ENCODE peak calls at places on chromosomes 6 and 20, in eight cellular contexts. One of them, this sample, is unnamed.

GRCh38 chr6:21887301-21888185 is 294.0 kb downstream of the SOX4 start:
- DNase-seq in astrocyte: peak; percentile 86
- DNase-seq in GM23338: no peak
- DNase-seq in testis: no peak
- DNase-seq in PC-3: peak; percentile 54
- DNase-seq in mucosa of descending colon: peak; percentile 8
- DNase-seq in CD8-positive, alpha-beta memory T cell: no peak
- DNase-seq in A549: peak; percentile 5
- DNase-seq in this sample: no peak

GRCh38 chr20:38315290-38315966 is 11.5 kb downstream of the BPI start:
- DNase-seq in astrocyte: no peak
- DNase-seq in GM23338: no peak
- DNase-seq in testis: peak; percentile 30
- DNase-seq in PC-3: peak; percentile 19
- DNase-seq in mucosa of descending colon: no peak
- DNase-seq in CD8-positive, alpha-beta memory T cell: no peak
- DNase-seq in A549: no peak
- DNase-seq in this sample: no peak

GRCh38 chr20:1721687-1722512 is 64.3 kb upstream of the SIRPG start:
- DNase-seq in astrocyte: no peak
- DNase-seq in GM23338: peak; percentile 88
- DNase-seq in testis: no peak
- DNase-seq in PC-3: peak; percentile 73
- DNase-seq in mucosa of descending colon: no peak
- DNase-seq in CD8-positive, alpha-beta memory T cell: no peak
- DNase-seq in A549: no peak
- DNase-seq in this sample: no peak

GRCh38 chr20:32119734-32120133 is 10.2 kb downstream of the TM9SF4 start:
- DNase-seq in astrocyte: no peak
- DNase-seq in GM23338: no peak
- DNase-seq in testis: no peak
- DNase-seq in PC-3: no peak
- DNase-seq in mucosa of descending colon: no peak
- DNase-seq in CD8-positive, alpha-beta memory T cell: no peak
- DNase-seq in A549: no peak
- DNase-seq in this sample: no peak

GRCh38 chr6:109458774-109459531 is 3.4 kb upstream of the MICAL1 start:
- DNase-seq in astrocyte: no peak
- DNase-seq in GM23338: no peak
- DNase-seq in testis: no peak
- DNase-seq in PC-3: no peak
- DNase-seq in mucosa of descending colon: no peak
- DNase-seq in CD8-positive, alpha-beta memory T cell: peak; percentile 74
- DNase-seq in A549: no peak
- DNase-seq in this sample: no peak

GRCh38 chr20:45427236-45428149 is 11.6 kb downstream of the PIGT start:
- DNase-seq in astrocyte: no peak
- DNase-seq in GM23338: no peak
- DNase-seq in testis: no peak
- DNase-seq in PC-3: no peak
- DNase-seq in mucosa of descending colon: peak; percentile 86
- DNase-seq in CD8-positive, alpha-beta memory T cell: no peak
- DNase-seq in A549: no peak
- DNase-seq in this sample: no peak

GRCh38 chr6:11804135-11804534 is 25.5 kb upstream of the ADTRP start:
- DNase-seq in astrocyte: no peak
- DNase-seq in GM23338: no peak
- DNase-seq in testis: no peak
- DNase-seq in PC-3: no peak
- DNase-seq in mucosa of descending colon: no peak
- DNase-seq in CD8-positive, alpha-beta memory T cell: no peak
- DNase-seq in A549: no peak
- DNase-seq in this sample: no peak

GRCh38 chr20:5602346-5602745 is 147.9 kb upstream of the SHLD1 start:
- DNase-seq in astrocyte: peak; percentile 41
- DNase-seq in GM23338: no peak
- DNase-seq in testis: no peak
- DNase-seq in PC-3: no peak
- DNase-seq in mucosa of descending colon: no peak
- DNase-seq in CD8-positive, alpha-beta memory T cell: no peak
- DNase-seq in A549: no peak
- DNase-seq in this sample: no peak

GRCh38 chr6:37171970-37172812 is 2.2 kb downstream of the PIM1 start:
- DNase-seq in astrocyte: peak; percentile 87
- DNase-seq in GM23338: peak; percentile 97
- DNase-seq in testis: peak; percentile 95
- DNase-seq in PC-3: peak; percentile 98
- DNase-seq in mucosa of descending colon: peak; percentile 98
- DNase-seq in CD8-positive, alpha-beta memory T cell: peak; percentile 93
- DNase-seq in A549: peak; percentile 88
- DNase-seq in this sample: peak; percentile 93

GRCh38 chr20:62549499-62550086 is 73.8 kb upstream of the GATA5 start:
- DNase-seq in astrocyte: no peak
- DNase-seq in GM23338: peak; percentile 61
- DNase-seq in testis: no peak
- DNase-seq in PC-3: no peak
- DNase-seq in mucosa of descending colon: peak; percentile 20
- DNase-seq in CD8-positive, alpha-beta memory T cell: no peak
- DNase-seq in A549: no peak
- DNase-seq in this sample: no peak

GRCh38 chr6:6701864-6702263 is 113.3 kb downstream of the LY86 start:
- DNase-seq in astrocyte: no peak
- DNase-seq in GM23338: no peak
- DNase-seq in testis: no peak
- DNase-seq in PC-3: no peak
- DNase-seq in mucosa of descending colon: peak; percentile 74
- DNase-seq in CD8-positive, alpha-beta memory T cell: no peak
- DNase-seq in A549: no peak
- DNase-seq in this sample: no peak

DNA sequence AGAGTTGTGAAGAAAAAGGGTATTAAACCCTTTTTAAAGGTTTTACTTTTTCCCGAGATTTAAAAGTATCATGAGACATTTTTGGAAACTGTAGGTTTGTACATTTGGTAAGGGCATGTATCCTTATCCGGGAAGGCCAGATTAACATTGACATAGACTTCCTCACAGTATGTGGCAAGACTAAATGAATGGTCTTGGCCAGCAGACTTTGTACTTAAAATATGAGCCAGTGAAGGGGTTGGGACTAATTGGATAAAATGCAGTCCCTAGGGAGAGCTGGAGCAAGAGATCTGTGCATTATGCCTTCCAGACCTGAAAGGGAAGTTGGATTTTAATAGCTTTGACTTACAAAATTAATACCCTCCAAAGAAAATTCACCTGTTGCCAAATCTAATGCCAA is 60.4 kb upstream of the CCN2 start:
- DNase-seq in astrocyte: peak; percentile 17
- DNase-seq in GM23338: no peak
- DNase-seq in testis: no peak
- DNase-seq in PC-3: no peak
- DNase-seq in mucosa of descending colon: no peak
- DNase-seq in CD8-positive, alpha-beta memory T cell: no peak
- DNase-seq in A549: no peak
- DNase-seq in this sample: no peak
- H3K4me1 ChIP-seq in astrocyte: no peaks in the 10 kb centered on the region
- H3K4me1 ChIP-seq in GM23338: no peaks in the 10 kb centered on the region
- H3K4me1 ChIP-seq in testis: no peaks in the 10 kb centered on the region
- H3K4me1 ChIP-seq in PC-3: no peaks in the 10 kb centered on the region
- H3K4me1 ChIP-seq in mucosa of descending colon: peaks cover 3% of the 10 kb centered on the region
- H3K4me1 ChIP-seq in CD8-positive, alpha-beta memory T cell: no peaks in the 10 kb centered on the region
- H3K4me1 ChIP-seq in A549: no peaks in the 10 kb centered on the region
- H3K4me1 ChIP-seq in this sample: no peaks in the 10 kb centered on the region

DNA sequence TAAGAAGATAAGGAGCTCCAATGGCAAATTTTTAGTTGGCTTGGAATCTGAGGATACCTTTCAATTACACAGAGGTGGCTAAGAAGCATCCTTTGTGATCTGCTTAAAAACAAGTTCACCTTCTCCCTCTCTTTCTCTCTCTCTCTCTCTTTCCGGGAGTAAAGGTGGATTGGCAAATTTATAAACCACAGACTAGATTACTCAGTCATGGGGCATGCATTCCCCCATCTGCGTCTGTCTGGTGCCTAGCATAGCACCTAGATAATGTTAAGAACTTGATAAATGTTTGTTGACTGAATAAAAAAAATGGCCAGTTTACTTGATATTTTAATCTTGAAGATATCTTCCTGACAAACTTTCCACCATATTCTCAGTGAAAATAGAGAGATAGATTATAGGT is 312.3 kb downstream of the CDC5L start:
- DNase-seq in astrocyte: peak; percentile 63
- DNase-seq in GM23338: no peak
- DNase-seq in testis: no peak
- DNase-seq in PC-3: no peak
- DNase-seq in mucosa of descending colon: no peak
- DNase-seq in CD8-positive, alpha-beta memory T cell: no peak
- DNase-seq in A549: no peak
- DNase-seq in this sample: no peak
- H3K4me1 ChIP-seq in astrocyte: peaks cover 31% of the 10 kb centered on the region
- H3K4me1 ChIP-seq in GM23338: peaks cover 3% of the 10 kb centered on the region
- H3K4me1 ChIP-seq in testis: no peaks in the 10 kb centered on the region
- H3K4me1 ChIP-seq in PC-3: peaks cover 5% of the 10 kb centered on the region
- H3K4me1 ChIP-seq in mucosa of descending colon: no peaks in the 10 kb centered on the region
- H3K4me1 ChIP-seq in CD8-positive, alpha-beta memory T cell: no peaks in the 10 kb centered on the region
- H3K4me1 ChIP-seq in A549: no peaks in the 10 kb centered on the region
- H3K4me1 ChIP-seq in this sample: no peaks in the 10 kb centered on the region

DNA sequence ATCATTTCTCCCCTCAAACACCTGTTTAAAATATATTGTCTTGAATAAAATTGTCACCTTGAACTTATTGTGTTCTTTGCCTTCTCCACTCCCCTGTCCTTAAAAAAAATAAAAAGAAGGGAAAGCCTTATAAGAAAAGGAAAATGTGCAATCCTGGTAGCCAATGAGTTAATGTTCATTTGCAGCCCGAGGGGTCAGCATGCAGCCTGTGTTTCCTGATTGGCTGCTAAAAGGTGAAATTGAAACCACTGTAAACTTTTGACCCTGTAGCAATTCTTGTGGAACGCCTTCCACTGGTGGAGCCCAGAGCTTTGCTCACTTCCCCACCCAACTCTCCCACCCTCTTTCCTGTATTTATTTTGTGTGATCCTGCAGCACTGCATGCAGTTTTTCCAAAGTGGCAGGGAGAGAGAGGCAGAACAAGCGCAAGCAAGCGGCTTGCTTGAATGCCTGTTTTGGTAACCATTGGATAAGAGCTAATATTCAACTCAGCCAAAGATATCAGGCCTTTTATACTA is 74.9 kb downstream of the NCOA3 start:
- DNase-seq in astrocyte: peak; percentile 91
- DNase-seq in GM23338: peak; percentile 54
- DNase-seq in testis: peak; percentile 28
- DNase-seq in PC-3: peak; percentile 93
- DNase-seq in mucosa of descending colon: peak; percentile 74
- DNase-seq in CD8-positive, alpha-beta memory T cell: no peak
- DNase-seq in A549: peak; percentile 81
- DNase-seq in this sample: peak; percentile 78
- H3K4me1 ChIP-seq in astrocyte: peaks cover 21% of the 10 kb centered on the region
- H3K4me1 ChIP-seq in GM23338: peaks cover 60% of the 10 kb centered on the region
- H3K4me1 ChIP-seq in testis: peaks cover 15% of the 10 kb centered on the region
- H3K4me1 ChIP-seq in PC-3: peaks cover 44% of the 10 kb centered on the region
- H3K4me1 ChIP-seq in mucosa of descending colon: peaks cover 26% of the 10 kb centered on the region
- H3K4me1 ChIP-seq in CD8-positive, alpha-beta memory T cell: peaks cover 34% of the 10 kb centered on the region
- H3K4me1 ChIP-seq in A549: peaks cover 79% of the 10 kb centered on the region
- H3K4me1 ChIP-seq in this sample: peaks cover 34% of the 10 kb centered on the region

GRCh38 chr20:12511499-12511898 is 497.3 kb upstream of the SPTLC3 start:
- DNase-seq in astrocyte: no peak
- DNase-seq in GM23338: no peak
- DNase-seq in testis: no peak
- DNase-seq in PC-3: no peak
- DNase-seq in mucosa of descending colon: no peak
- DNase-seq in CD8-positive, alpha-beta memory T cell: no peak
- DNase-seq in A549: no peak
- DNase-seq in this sample: no peak
- H3K4me1 ChIP-seq in astrocyte: no peaks in the 10 kb centered on the region
- H3K4me1 ChIP-seq in GM23338: peaks cover 6% of the 10 kb centered on the region
- H3K4me1 ChIP-seq in testis: no peaks in the 10 kb centered on the region
- H3K4me1 ChIP-seq in PC-3: no peaks in the 10 kb centered on the region
- H3K4me1 ChIP-seq in mucosa of descending colon: no peaks in the 10 kb centered on the region
- H3K4me1 ChIP-seq in CD8-positive, alpha-beta memory T cell: no peaks in the 10 kb centered on the region
- H3K4me1 ChIP-seq in A549: no peaks in the 10 kb centered on the region
- H3K4me1 ChIP-seq in this sample: no peaks in the 10 kb centered on the region

GRCh38 chr20:53927990-53928389 is 142.4 kb downstream of the BCAS1 start:
- DNase-seq in astrocyte: no peak
- DNase-seq in GM23338: no peak
- DNase-seq in testis: no peak
- DNase-seq in PC-3: no peak
- DNase-seq in mucosa of descending colon: no peak
- DNase-seq in CD8-positive, alpha-beta memory T cell: no peak
- DNase-seq in A549: no peak
- DNase-seq in this sample: no peak
- H3K4me1 ChIP-seq in astrocyte: peaks cover 19% of the 10 kb centered on the region
- H3K4me1 ChIP-seq in GM23338: peaks cover 5% of the 10 kb centered on the region
- H3K4me1 ChIP-seq in testis: no peaks in the 10 kb centered on the region
- H3K4me1 ChIP-seq in PC-3: peaks cover 48% of the 10 kb centered on the region
- H3K4me1 ChIP-seq in mucosa of descending colon: peaks cover 15% of the 10 kb centered on the region
- H3K4me1 ChIP-seq in CD8-positive, alpha-beta memory T cell: no peaks in the 10 kb centered on the region
- H3K4me1 ChIP-seq in A549: peaks cover 31% of the 10 kb centered on the region
- H3K4me1 ChIP-seq in this sample: peaks cover 5% of the 10 kb centered on the region

GRCh38 chr6:31632279-31632946 is 11.9 kb downstream of the PRRC2A start:
- DNase-seq in astrocyte: no peak
- DNase-seq in GM23338: no peak
- DNase-seq in testis: no peak
- DNase-seq in PC-3: no peak
- DNase-seq in mucosa of descending colon: no peak
- DNase-seq in CD8-positive, alpha-beta memory T cell: no peak
- DNase-seq in A549: no peak
- DNase-seq in this sample: no peak
- H3K4me1 ChIP-seq in astrocyte: no peaks in the 10 kb centered on the region
- H3K4me1 ChIP-seq in GM23338: no peaks in the 10 kb centered on the region
- H3K4me1 ChIP-seq in testis: peaks cover 4% of the 10 kb centered on the region
- H3K4me1 ChIP-seq in PC-3: no peaks in the 10 kb centered on the region
- H3K4me1 ChIP-seq in mucosa of descending colon: no peaks in the 10 kb centered on the region
- H3K4me1 ChIP-seq in CD8-positive, alpha-beta memory T cell: no peaks in the 10 kb centered on the region
- H3K4me1 ChIP-seq in A549: no peaks in the 10 kb centered on the region
- H3K4me1 ChIP-seq in this sample: no peaks in the 10 kb centered on the region

GRCh38 chr6:32945106-32945761 is 4.4 kb upstream of the HLA-DMB start:
- DNase-seq in astrocyte: peak; percentile 35
- DNase-seq in GM23338: no peak
- DNase-seq in testis: no peak
- DNase-seq in PC-3: no peak
- DNase-seq in mucosa of descending colon: peak; percentile 69
- DNase-seq in CD8-positive, alpha-beta memory T cell: peak; percentile 63
- DNase-seq in A549: no peak
- DNase-seq in this sample: no peak
- H3K4me1 ChIP-seq in astrocyte: no peaks in the 10 kb centered on the region
- H3K4me1 ChIP-seq in GM23338: peaks cover 6% of the 10 kb centered on the region
- H3K4me1 ChIP-seq in testis: peaks cover 3% of the 10 kb centered on the region
- H3K4me1 ChIP-seq in PC-3: peaks cover 3% of the 10 kb centered on the region
- H3K4me1 ChIP-seq in mucosa of descending colon: peaks cover 19% of the 10 kb centered on the region
- H3K4me1 ChIP-seq in CD8-positive, alpha-beta memory T cell: peaks cover 59% of the 10 kb centered on the region
- H3K4me1 ChIP-seq in A549: no peaks in the 10 kb centered on the region
- H3K4me1 ChIP-seq in this sample: peaks cover 3% of the 10 kb centered on the region

DNA sequence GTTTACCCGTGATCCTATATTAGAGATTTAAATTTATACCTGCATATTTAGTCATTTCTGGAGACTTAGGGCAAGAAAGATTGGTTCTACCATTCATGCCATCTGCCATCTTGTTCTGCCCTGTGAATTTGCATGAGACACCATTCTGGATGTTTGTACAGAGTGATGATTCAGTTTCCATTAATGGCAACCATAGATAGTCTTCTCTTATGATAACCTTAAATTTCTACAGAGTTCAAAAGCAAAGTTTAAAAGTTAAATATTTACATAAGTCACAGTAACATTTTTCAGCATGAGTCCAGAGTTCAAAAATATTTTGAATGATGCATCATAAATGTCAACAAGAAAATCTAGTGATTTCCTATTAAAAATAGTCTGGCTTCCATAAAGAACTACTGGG is 23.2 kb downstream of the PLCB1 start:
- DNase-seq in astrocyte: no peak
- DNase-seq in GM23338: no peak
- DNase-seq in testis: no peak
- DNase-seq in PC-3: peak; percentile 73
- DNase-seq in mucosa of descending colon: no peak
- DNase-seq in CD8-positive, alpha-beta memory T cell: no peak
- DNase-seq in A549: no peak
- DNase-seq in this sample: no peak
- H3K4me1 ChIP-seq in astrocyte: peaks cover 33% of the 10 kb centered on the region
- H3K4me1 ChIP-seq in GM23338: no peaks in the 10 kb centered on the region
- H3K4me1 ChIP-seq in testis: no peaks in the 10 kb centered on the region
- H3K4me1 ChIP-seq in PC-3: peaks cover 42% of the 10 kb centered on the region
- H3K4me1 ChIP-seq in mucosa of descending colon: no peaks in the 10 kb centered on the region
- H3K4me1 ChIP-seq in CD8-positive, alpha-beta memory T cell: peaks cover 58% of the 10 kb centered on the region
- H3K4me1 ChIP-seq in A549: peaks cover 35% of the 10 kb centered on the region
- H3K4me1 ChIP-seq in this sample: peaks cover 4% of the 10 kb centered on the region